ENCODE peak calls at places on chromosomes 7 and 10, in ten cellular contexts. One of them, this sample, is unnamed.

GRCh38 chr7:768881-769504 is 41.9 kb upstream of the PRKAR1B start:
- DNase-seq in foreskin fibroblast: no peak
- DNase-seq in heart left ventricle: peak; percentile 71
- DNase-seq in neural progenitor cell: peak; percentile 68
- DNase-seq in body of pancreas: peak; percentile 31
- DNase-seq in mucosa of descending colon: no peak
- DNase-seq in tibial nerve: no peak
- DNase-seq in epithelial cell of esophagus: no peak
- DNase-seq in CD8-positive, alpha-beta memory T cell: no peak
- DNase-seq in A549: no peak
- DNase-seq in this sample: no peak

GRCh38 chr10:97425964-97426775 is at the start of gene PGAM1:
- DNase-seq in foreskin fibroblast: peak; percentile 96
- DNase-seq in heart left ventricle: peak; percentile 96
- DNase-seq in neural progenitor cell: peak; percentile 97
- DNase-seq in body of pancreas: peak; percentile 96
- DNase-seq in mucosa of descending colon: peak; percentile 97
- DNase-seq in tibial nerve: peak; percentile 85
- DNase-seq in epithelial cell of esophagus: peak; percentile 96
- DNase-seq in CD8-positive, alpha-beta memory T cell: peak; percentile 94
- DNase-seq in A549: peak; percentile 97
- DNase-seq in this sample: peak; percentile 97

GRCh38 chr10:95431900-95432342 is 129.2 kb downstream of the SORBS1 start:
- DNase-seq in foreskin fibroblast: no peak
- DNase-seq in heart left ventricle: peak; percentile 55
- DNase-seq in neural progenitor cell: no peak
- DNase-seq in body of pancreas: no peak
- DNase-seq in mucosa of descending colon: no peak
- DNase-seq in tibial nerve: no peak
- DNase-seq in epithelial cell of esophagus: no peak
- DNase-seq in CD8-positive, alpha-beta memory T cell: no peak
- DNase-seq in A549: no peak
- DNase-seq in this sample: no peak

GRCh38 chr10:52992569-52992968 is 220.0 kb upstream of the MBL2 start:
- DNase-seq in foreskin fibroblast: no peak
- DNase-seq in heart left ventricle: no peak
- DNase-seq in neural progenitor cell: no peak
- DNase-seq in body of pancreas: no peak
- DNase-seq in mucosa of descending colon: no peak
- DNase-seq in tibial nerve: no peak
- DNase-seq in epithelial cell of esophagus: no peak
- DNase-seq in CD8-positive, alpha-beta memory T cell: no peak
- DNase-seq in A549: no peak
- DNase-seq in this sample: no peak

GRCh38 chr10:71616817-71617654 is 102.5 kb downstream of the C10orf105 start:
- DNase-seq in foreskin fibroblast: no peak
- DNase-seq in heart left ventricle: no peak
- DNase-seq in neural progenitor cell: no peak
- DNase-seq in body of pancreas: no peak
- DNase-seq in mucosa of descending colon: no peak
- DNase-seq in tibial nerve: no peak
- DNase-seq in epithelial cell of esophagus: no peak
- DNase-seq in CD8-positive, alpha-beta memory T cell: no peak
- DNase-seq in A549: no peak
- DNase-seq in this sample: no peak

GRCh38 chr7:96649981-96650380 is 59.7 kb downstream of the SEM1 start:
- DNase-seq in foreskin fibroblast: no peak
- DNase-seq in heart left ventricle: no peak
- DNase-seq in neural progenitor cell: no peak
- DNase-seq in body of pancreas: no peak
- DNase-seq in mucosa of descending colon: no peak
- DNase-seq in tibial nerve: no peak
- DNase-seq in epithelial cell of esophagus: peak; percentile 1
- DNase-seq in CD8-positive, alpha-beta memory T cell: no peak
- DNase-seq in A549: no peak
- DNase-seq in this sample: no peak

GRCh38 chr10:96832721-96833219 is 672 bp downstream of the LCOR start:
- DNase-seq in foreskin fibroblast: peak; percentile 75
- DNase-seq in heart left ventricle: peak; percentile 86
- DNase-seq in neural progenitor cell: no peak
- DNase-seq in body of pancreas: peak; percentile 83
- DNase-seq in mucosa of descending colon: peak; percentile 92
- DNase-seq in tibial nerve: peak; percentile 80
- DNase-seq in epithelial cell of esophagus: peak; percentile 81
- DNase-seq in CD8-positive, alpha-beta memory T cell: peak; percentile 83
- DNase-seq in A549: peak; percentile 78
- DNase-seq in this sample: peak; percentile 90

GRCh38 chr7:121994625-121995410 is 121.9 kb downstream of the PTPRZ1 start:
- DNase-seq in foreskin fibroblast: peak; percentile 49
- DNase-seq in heart left ventricle: peak; percentile 24
- DNase-seq in neural progenitor cell: peak; percentile 77
- DNase-seq in body of pancreas: peak; percentile 73
- DNase-seq in mucosa of descending colon: peak; percentile 36
- DNase-seq in tibial nerve: peak; percentile 74
- DNase-seq in epithelial cell of esophagus: peak; percentile 89
- DNase-seq in CD8-positive, alpha-beta memory T cell: no peak
- DNase-seq in A549: peak; percentile 77
- DNase-seq in this sample: no peak

GRCh38 chr10:117541909-117542705 is 439 bp upstream of the EMX2 start:
- DNase-seq in foreskin fibroblast: peak; percentile 91
- DNase-seq in heart left ventricle: no peak
- DNase-seq in neural progenitor cell: peak; percentile 96
- DNase-seq in body of pancreas: no peak
- DNase-seq in mucosa of descending colon: no peak
- DNase-seq in tibial nerve: no peak
- DNase-seq in epithelial cell of esophagus: peak; percentile 50
- DNase-seq in CD8-positive, alpha-beta memory T cell: no peak
- DNase-seq in A549: peak; percentile 29
- DNase-seq in this sample: no peak

GRCh38 chr7:127940365-127941160 is 90.7 kb downstream of the LRRC4 start:
- DNase-seq in foreskin fibroblast: no peak
- DNase-seq in heart left ventricle: no peak
- DNase-seq in neural progenitor cell: peak; percentile 29
- DNase-seq in body of pancreas: no peak
- DNase-seq in mucosa of descending colon: no peak
- DNase-seq in tibial nerve: no peak
- DNase-seq in epithelial cell of esophagus: no peak
- DNase-seq in CD8-positive, alpha-beta memory T cell: no peak
- DNase-seq in A549: no peak
- DNase-seq in this sample: no peak

GRCh38 chr10:5274795-5275194 is 78.2 kb downstream of the AKR1C4 start:
- DNase-seq in foreskin fibroblast: no peak
- DNase-seq in heart left ventricle: no peak
- DNase-seq in neural progenitor cell: no peak
- DNase-seq in body of pancreas: no peak
- DNase-seq in mucosa of descending colon: no peak
- DNase-seq in tibial nerve: no peak
- DNase-seq in epithelial cell of esophagus: peak; percentile 76
- DNase-seq in CD8-positive, alpha-beta memory T cell: no peak
- DNase-seq in A549: no peak
- DNase-seq in this sample: no peak

GRCh38 chr7:98594787-98595186 is 22.3 kb upstream of the NPTX2 start:
- DNase-seq in foreskin fibroblast: no peak
- DNase-seq in heart left ventricle: no peak
- DNase-seq in neural progenitor cell: no peak
- DNase-seq in body of pancreas: no peak
- DNase-seq in mucosa of descending colon: no peak
- DNase-seq in tibial nerve: no peak
- DNase-seq in epithelial cell of esophagus: no peak
- DNase-seq in CD8-positive, alpha-beta memory T cell: no peak
- DNase-seq in A549: no peak
- DNase-seq in this sample: no peak

DNA sequence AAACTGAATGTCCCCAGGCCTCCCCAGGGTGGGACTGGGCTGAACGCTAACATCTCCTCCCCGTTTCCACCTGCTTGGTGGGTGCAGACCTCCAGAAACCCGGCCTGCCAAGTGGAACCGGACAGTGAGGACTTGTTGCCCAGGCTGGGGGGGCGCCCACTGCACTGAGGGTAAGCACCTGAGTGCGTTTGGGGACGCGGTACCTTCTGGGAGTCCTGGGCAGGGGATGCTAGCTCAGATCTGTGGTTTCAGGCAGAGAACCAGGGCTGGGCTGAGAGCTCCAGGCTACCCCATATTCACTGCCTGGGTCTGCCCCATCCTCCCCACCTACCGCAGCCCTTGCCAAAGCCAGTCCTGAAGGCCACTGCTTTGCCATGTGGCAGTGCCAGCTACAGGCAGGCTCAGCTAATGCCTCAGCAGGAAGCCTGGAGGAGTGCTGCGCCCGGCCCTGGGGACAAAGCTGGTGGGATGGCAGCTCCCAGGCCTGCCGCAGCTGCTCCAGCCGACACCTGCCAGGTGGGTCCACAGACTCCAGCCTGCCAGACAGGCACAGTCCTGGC is 3.5 kb upstream of the ZNF467 start:
- DNase-seq in foreskin fibroblast: no peak
- DNase-seq in heart left ventricle: no peak
- DNase-seq in neural progenitor cell: no peak
- DNase-seq in body of pancreas: peak; percentile 58
- DNase-seq in mucosa of descending colon: peak; percentile 21
- DNase-seq in tibial nerve: no peak
- DNase-seq in epithelial cell of esophagus: no peak
- DNase-seq in CD8-positive, alpha-beta memory T cell: no peak
- DNase-seq in A549: no peak
- DNase-seq in this sample: no peak
- H3K4me3 ChIP-seq in foreskin fibroblast: no peak overlapping the region
- H3K4me3 ChIP-seq in heart left ventricle: no peak overlapping the region
- H3K4me3 ChIP-seq in neural progenitor cell: no peak overlapping the region
- H3K4me3 ChIP-seq in body of pancreas: no peak overlapping the region
- H3K4me3 ChIP-seq in mucosa of descending colon: no peak overlapping the region
- H3K4me3 ChIP-seq in tibial nerve: no peak overlapping the region
- H3K4me3 ChIP-seq in epithelial cell of esophagus: no peak overlapping the region
- H3K4me3 ChIP-seq in CD8-positive, alpha-beta memory T cell: no peak overlapping the region
- H3K4me3 ChIP-seq in A549: no peak overlapping the region
- H3K4me3 ChIP-seq in this sample: peak overlapping the region; percentile 54

GRCh38 chr7:26657139-26657753 is 207.1 kb downstream of the SKAP2 start:
- DNase-seq in foreskin fibroblast: no peak
- DNase-seq in heart left ventricle: no peak
- DNase-seq in neural progenitor cell: peak; percentile 12
- DNase-seq in body of pancreas: no peak
- DNase-seq in mucosa of descending colon: no peak
- DNase-seq in tibial nerve: no peak
- DNase-seq in epithelial cell of esophagus: no peak
- DNase-seq in CD8-positive, alpha-beta memory T cell: no peak
- DNase-seq in A549: no peak
- DNase-seq in this sample: no peak

GRCh38 chr7:26658080-26658697 is 206.2 kb downstream of the SKAP2 start:
- DNase-seq in foreskin fibroblast: no peak
- DNase-seq in heart left ventricle: no peak
- DNase-seq in neural progenitor cell: peak; percentile 86
- DNase-seq in body of pancreas: no peak
- DNase-seq in mucosa of descending colon: no peak
- DNase-seq in tibial nerve: no peak
- DNase-seq in epithelial cell of esophagus: no peak
- DNase-seq in CD8-positive, alpha-beta memory T cell: no peak
- DNase-seq in A549: no peak
- DNase-seq in this sample: no peak

GRCh38 chr7:26656735-26657134 is 207.7 kb downstream of the SKAP2 start:
- DNase-seq in foreskin fibroblast: no peak
- DNase-seq in heart left ventricle: no peak
- DNase-seq in neural progenitor cell: no peak
- DNase-seq in body of pancreas: no peak
- DNase-seq in mucosa of descending colon: no peak
- DNase-seq in tibial nerve: no peak
- DNase-seq in epithelial cell of esophagus: no peak
- DNase-seq in CD8-positive, alpha-beta memory T cell: no peak
- DNase-seq in A549: no peak
- DNase-seq in this sample: no peak

GRCh38 chr7:26659121-26659520 is 205.3 kb downstream of the SKAP2 start:
- DNase-seq in foreskin fibroblast: no peak
- DNase-seq in heart left ventricle: no peak
- DNase-seq in neural progenitor cell: no peak
- DNase-seq in body of pancreas: no peak
- DNase-seq in mucosa of descending colon: no peak
- DNase-seq in tibial nerve: no peak
- DNase-seq in epithelial cell of esophagus: no peak
- DNase-seq in CD8-positive, alpha-beta memory T cell: no peak
- DNase-seq in A549: no peak
- DNase-seq in this sample: no peak

DNA sequence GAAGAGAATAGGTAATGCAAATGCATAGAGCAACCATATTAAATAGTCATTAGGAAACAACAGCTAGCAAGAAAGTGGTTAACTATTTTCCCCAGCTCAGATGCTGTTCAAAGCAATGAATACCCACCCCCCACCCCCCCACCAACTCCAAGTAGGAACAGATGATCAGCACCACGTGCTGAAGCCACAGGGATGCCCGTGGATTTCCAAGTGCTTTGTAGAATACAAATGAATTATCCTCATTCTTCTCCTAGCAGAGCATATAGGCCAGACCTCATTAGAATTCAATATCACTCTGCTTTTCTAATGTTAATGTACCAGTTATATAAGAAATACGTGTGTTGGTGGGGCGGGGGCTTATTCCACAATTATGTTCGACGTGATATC is 205.7 kb downstream of the SKAP2 start:
- DNase-seq in foreskin fibroblast: no peak
- DNase-seq in heart left ventricle: no peak
- DNase-seq in neural progenitor cell: peak; percentile 53
- DNase-seq in body of pancreas: no peak
- DNase-seq in mucosa of descending colon: no peak
- DNase-seq in tibial nerve: no peak
- DNase-seq in epithelial cell of esophagus: no peak
- DNase-seq in CD8-positive, alpha-beta memory T cell: no peak
- DNase-seq in A549: no peak
- DNase-seq in this sample: no peak
- H3K4me3 ChIP-seq in foreskin fibroblast: no peak overlapping the region
- H3K4me3 ChIP-seq in heart left ventricle: no peak overlapping the region
- H3K4me3 ChIP-seq in neural progenitor cell: peak overlapping the region; percentile 42
- H3K4me3 ChIP-seq in body of pancreas: no peak overlapping the region
- H3K4me3 ChIP-seq in mucosa of descending colon: no peak overlapping the region
- H3K4me3 ChIP-seq in tibial nerve: no peak overlapping the region
- H3K4me3 ChIP-seq in epithelial cell of esophagus: no peak overlapping the region
- H3K4me3 ChIP-seq in CD8-positive, alpha-beta memory T cell: no peak overlapping the region
- H3K4me3 ChIP-seq in A549: no peak overlapping the region
- H3K4me3 ChIP-seq in this sample: no peak overlapping the region

DNA sequence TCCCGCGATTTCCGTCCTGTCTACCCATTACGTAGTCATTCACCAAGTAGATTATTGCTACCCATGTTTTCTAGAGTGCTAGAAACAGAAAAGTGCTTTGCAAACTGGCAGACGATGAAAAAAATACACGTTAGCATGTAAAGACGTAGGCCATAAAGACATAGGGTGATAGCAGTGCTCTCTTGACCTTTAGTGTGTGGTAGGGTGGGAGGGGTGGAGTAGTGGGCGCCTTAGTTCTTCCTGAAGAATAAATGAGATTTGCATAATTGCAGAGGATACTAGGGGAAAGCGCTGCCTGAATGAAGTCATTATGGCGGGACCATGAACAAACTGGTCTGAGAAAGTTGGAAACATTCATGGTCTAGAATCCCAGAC is 948 bp downstream of the ZNF485 start:
- DNase-seq in foreskin fibroblast: no peak
- DNase-seq in heart left ventricle: no peak
- DNase-seq in neural progenitor cell: no peak
- DNase-seq in body of pancreas: no peak
- DNase-seq in mucosa of descending colon: no peak
- DNase-seq in tibial nerve: no peak
- DNase-seq in epithelial cell of esophagus: no peak
- DNase-seq in CD8-positive, alpha-beta memory T cell: no peak
- DNase-seq in A549: no peak
- DNase-seq in this sample: no peak
- H3K4me3 ChIP-seq in foreskin fibroblast: peak overlapping the region; percentile 59
- H3K4me3 ChIP-seq in heart left ventricle: peak overlapping the region; percentile 97
- H3K4me3 ChIP-seq in neural progenitor cell: peak overlapping the region; percentile 61
- H3K4me3 ChIP-seq in body of pancreas: peak overlapping the region; percentile 68
- H3K4me3 ChIP-seq in mucosa of descending colon: no peak overlapping the region
- H3K4me3 ChIP-seq in tibial nerve: peak overlapping the region; percentile 85
- H3K4me3 ChIP-seq in epithelial cell of esophagus: peak overlapping the region; percentile 65
- H3K4me3 ChIP-seq in CD8-positive, alpha-beta memory T cell: peak overlapping the region; percentile 72
- H3K4me3 ChIP-seq in A549: peak overlapping the region; percentile 92
- H3K4me3 ChIP-seq in this sample: peak overlapping the region; percentile 100

GRCh38 chr7:134788191-134788590 is 8.8 kb downstream of the CALD1 start:
- DNase-seq in foreskin fibroblast: no peak
- DNase-seq in heart left ventricle: no peak
- DNase-seq in neural progenitor cell: no peak
- DNase-seq in body of pancreas: no peak
- DNase-seq in mucosa of descending colon: no peak
- DNase-seq in tibial nerve: peak; percentile 3
- DNase-seq in epithelial cell of esophagus: no peak
- DNase-seq in CD8-positive, alpha-beta memory T cell: no peak
- DNase-seq in A549: no peak
- DNase-seq in this sample: no peak
- H3K4me3 ChIP-seq in foreskin fibroblast: no peak overlapping the region
- H3K4me3 ChIP-seq in heart left ventricle: no peak overlapping the region
- H3K4me3 ChIP-seq in neural progenitor cell: no peak overlapping the region
- H3K4me3 ChIP-seq in body of pancreas: no peak overlapping the region
- H3K4me3 ChIP-seq in mucosa of descending colon: no peak overlapping the region
- H3K4me3 ChIP-seq in tibial nerve: no peak overlapping the region
- H3K4me3 ChIP-seq in epithelial cell of esophagus: no peak overlapping the region
- H3K4me3 ChIP-seq in CD8-positive, alpha-beta memory T cell: no peak overlapping the region
- H3K4me3 ChIP-seq in A549: no peak overlapping the region
- H3K4me3 ChIP-seq in this sample: peak overlapping the region; percentile 56